ENCODE peak calls at places on chromosomes 11 and 22, in six cellular contexts. One of them, this sample, is unnamed. For H3K27me3, the result is how much of the 10 kb centered on the place peaks cover.

GRCh38 chr11:66915866-66916265 is 42.3 kb downstream of the PC start:
- DNase-seq in Panc1: no peak
- DNase-seq in adrenal gland: no peak
- DNase-seq in mammary epithelial cell: no peak
- DNase-seq in PC-9: no peak
- DNase-seq in gastrocnemius medialis: no peak
- DNase-seq in this sample: no peak

GRCh38 chr11:57633394-57634058 is 16.2 kb downstream of the YPEL4 start:
- DNase-seq in PC-9: peak
- DNase-seq in gastrocnemius medialis: no peak
- DNase-seq in adrenal gland: no peak
- DNase-seq in Panc1: no peak
- DNase-seq in mammary epithelial cell: no peak
- DNase-seq in this sample: no peak

GRCh38 chr22:45441158-45441557 is 27.7 kb downstream of the RIBC2 start:
- DNase-seq in mammary epithelial cell: peak
- DNase-seq in Panc1: peak
- DNase-seq in PC-9: peak
- DNase-seq in adrenal gland: peak
- DNase-seq in gastrocnemius medialis: peak
- DNase-seq in this sample: no peak

GRCh38 chr11:24587655-24588054 is 90.8 kb downstream of the LUZP2 start:
- DNase-seq in Panc1: no peak
- DNase-seq in PC-9: no peak
- DNase-seq in adrenal gland: no peak
- DNase-seq in mammary epithelial cell: no peak
- DNase-seq in gastrocnemius medialis: no peak
- DNase-seq in this sample: no peak

GRCh38 chr22:24474221-24474620 is 20.9 kb upstream of the UPB1 start:
- DNase-seq in gastrocnemius medialis: no peak
- DNase-seq in adrenal gland: no peak
- DNase-seq in PC-9: peak
- DNase-seq in mammary epithelial cell: peak
- DNase-seq in Panc1: no peak
- DNase-seq in this sample: no peak

GRCh38 chr11:34606326-34607120 is 14.4 kb upstream of the EHF start:
- DNase-seq in gastrocnemius medialis: no peak
- DNase-seq in adrenal gland: no peak
- DNase-seq in Panc1: no peak
- DNase-seq in mammary epithelial cell: no peak
- DNase-seq in PC-9: no peak
- DNase-seq in this sample: no peak

GRCh38 chr11:70192666-70193410 is 10.3 kb upstream of the FADD start:
- DNase-seq in PC-9: no peak
- DNase-seq in gastrocnemius medialis: peak
- DNase-seq in adrenal gland: no peak
- DNase-seq in Panc1: no peak
- DNase-seq in mammary epithelial cell: no peak
- DNase-seq in this sample: no peak

GRCh38 chr22:50473088-50473487 is 1.7 kb downstream of the SBF1 start:
- DNase-seq in gastrocnemius medialis: no peak
- DNase-seq in Panc1: peak
- DNase-seq in mammary epithelial cell: no peak
- DNase-seq in adrenal gland: no peak
- DNase-seq in PC-9: no peak
- DNase-seq in this sample: no peak

GRCh38 chr22:23179381-23180294 is 671 bp upstream of the BCR start:
- DNase-seq in mammary epithelial cell: peak
- DNase-seq in Panc1: no peak
- DNase-seq in gastrocnemius medialis: no peak
- DNase-seq in PC-9: no peak
- DNase-seq in adrenal gland: peak
- DNase-seq in this sample: no peak

GRCh38 chr11:80330302-80330701 is 889.5 kb upstream of the TENM4 start:
- DNase-seq in adrenal gland: peak
- DNase-seq in Panc1: no peak
- DNase-seq in PC-9: no peak
- DNase-seq in gastrocnemius medialis: no peak
- DNase-seq in mammary epithelial cell: peak
- DNase-seq in this sample: no peak

GRCh38 chr11:119773016-119773415 is 44.0 kb upstream of the NECTIN1 start:
- DNase-seq in adrenal gland: no peak
- DNase-seq in mammary epithelial cell: no peak
- DNase-seq in gastrocnemius medialis: no peak
- DNase-seq in Panc1: no peak
- DNase-seq in PC-9: no peak
- DNase-seq in this sample: no peak

GRCh38 chr11:130979386-130979972 is 63.2 kb upstream of the SNX19 start:
- DNase-seq in Panc1: no peak
- DNase-seq in gastrocnemius medialis: no peak
- DNase-seq in PC-9: no peak
- DNase-seq in mammary epithelial cell: peak
- DNase-seq in adrenal gland: no peak
- DNase-seq in this sample: no peak

GRCh38 chr11:26467506-26467905 is 104.6 kb downstream of the MUC15 start:
- DNase-seq in mammary epithelial cell: no peak
- DNase-seq in adrenal gland: no peak
- DNase-seq in gastrocnemius medialis: no peak
- DNase-seq in PC-9: no peak
- DNase-seq in Panc1: no peak
- DNase-seq in this sample: no peak

GRCh38 chr22:41254230-41254629 is 13.5 kb upstream of the CHADL start:
- DNase-seq in mammary epithelial cell: no peak
- DNase-seq in Panc1: no peak
- DNase-seq in PC-9: no peak
- DNase-seq in adrenal gland: no peak
- DNase-seq in gastrocnemius medialis: no peak
- DNase-seq in this sample: no peak

GRCh38 chr11:1829039-1829820 is 5.6 kb upstream of the SYT8 start:
- DNase-seq in adrenal gland: no peak
- DNase-seq in mammary epithelial cell: peak
- DNase-seq in gastrocnemius medialis: no peak
- DNase-seq in PC-9: peak
- DNase-seq in Panc1: no peak
- DNase-seq in this sample: no peak

GRCh38 chr11:1171985-1172728 is 14.4 kb downstream of the MUC5AC start:
- DNase-seq in Panc1: no peak
- DNase-seq in gastrocnemius medialis: no peak
- DNase-seq in mammary epithelial cell: no peak
- DNase-seq in adrenal gland: no peak
- DNase-seq in PC-9: no peak
- DNase-seq in this sample: no peak

GRCh38 chr11:125370561-125371389 is 125.3 kb downstream of the FEZ1 start:
- DNase-seq in adrenal gland: no peak
- DNase-seq in gastrocnemius medialis: no peak
- DNase-seq in PC-9: no peak
- DNase-seq in mammary epithelial cell: no peak
- DNase-seq in Panc1: no peak
- DNase-seq in this sample: no peak

GRCh38 chr11:6703247-6704063 is 20.3 kb upstream of the MRPL17 start:
- DNase-seq in mammary epithelial cell: peak
- DNase-seq in adrenal gland: peak
- DNase-seq in Panc1: no peak
- DNase-seq in PC-9: peak
- DNase-seq in gastrocnemius medialis: peak
- DNase-seq in this sample: no peak

GRCh38 chr11:64792482-64792881 is 10.5 kb downstream of the MAP4K2 start:
- DNase-seq in Panc1: no peak
- DNase-seq in gastrocnemius medialis: no peak
- DNase-seq in adrenal gland: no peak
- DNase-seq in mammary epithelial cell: no peak
- DNase-seq in PC-9: no peak
- DNase-seq in this sample: no peak

GRCh38 chr11:95364324-95365295 is 133.6 kb upstream of the SESN3 start:
- DNase-seq in PC-9: no peak
- DNase-seq in mammary epithelial cell: peak
- DNase-seq in adrenal gland: no peak
- DNase-seq in gastrocnemius medialis: no peak
- DNase-seq in Panc1: no peak
- DNase-seq in this sample: no peak

GRCh38 chr11:63813563-63814382 is 517 bp downstream of the SPINDOC start:
- DNase-seq in Panc1: no peak
- DNase-seq in gastrocnemius medialis: no peak
- DNase-seq in PC-9: peak
- DNase-seq in adrenal gland: peak
- DNase-seq in mammary epithelial cell: peak
- DNase-seq in this sample: no peak

GRCh38 chr11:60954421-60954820 is 2.4 kb upstream of the SLC15A3 start:
- DNase-seq in PC-9: no peak
- DNase-seq in gastrocnemius medialis: no peak
- DNase-seq in mammary epithelial cell: no peak
- DNase-seq in Panc1: no peak
- DNase-seq in adrenal gland: no peak
- DNase-seq in this sample: peak

GRCh38 chr11:6943131-6943530 is 16.9 kb downstream of the ZNF215 start:
- DNase-seq in PC-9: no peak
- DNase-seq in Panc1: no peak
- DNase-seq in gastrocnemius medialis: no peak
- DNase-seq in mammary epithelial cell: no peak
- DNase-seq in adrenal gland: no peak
- DNase-seq in this sample: no peak

GRCh38 chr11:2944953-2945756 is 15.9 kb upstream of the PHLDA2 start:
- DNase-seq in mammary epithelial cell: peak
- DNase-seq in gastrocnemius medialis: peak
- DNase-seq in adrenal gland: peak
- DNase-seq in Panc1: no peak
- DNase-seq in PC-9: no peak
- DNase-seq in this sample: peak

DNA sequence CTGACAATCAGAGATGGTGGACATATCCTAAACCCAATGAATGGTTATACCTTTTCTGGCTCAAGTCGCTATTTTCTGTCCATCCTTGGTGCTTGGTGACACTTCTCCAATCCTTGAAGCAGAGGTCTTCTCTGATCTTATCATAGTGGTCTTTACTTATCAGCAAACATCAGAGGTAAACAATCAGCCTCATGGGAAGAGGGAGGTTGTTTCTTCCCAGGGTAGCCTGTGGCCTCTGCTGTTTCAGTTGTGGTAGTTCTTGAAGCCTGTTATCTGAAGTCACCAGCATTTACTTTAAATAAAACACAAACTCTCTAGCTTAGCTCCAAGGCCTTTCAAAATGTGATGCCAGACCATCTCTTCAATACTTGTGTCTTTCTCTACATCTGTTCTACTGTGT is 66.7 kb downstream of the RRM1 start:
- DNase-seq in adrenal gland: no peak
- DNase-seq in PC-9: no peak
- DNase-seq in gastrocnemius medialis: no peak
- DNase-seq in Panc1: no peak
- DNase-seq in mammary epithelial cell: no peak
- DNase-seq in this sample: no peak
- H3K27me3 ChIP-seq in adrenal gland: under half
- H3K27me3 ChIP-seq in PC-9: under half
- H3K27me3 ChIP-seq in gastrocnemius medialis: under half
- H3K27me3 ChIP-seq in Panc1: under half
- H3K27me3 ChIP-seq in mammary epithelial cell: under half
- H3K27me3 ChIP-seq in this sample: under half

GRCh38 chr11:11480951-11481350 is 127.9 kb upstream of the CSNK2A3 start:
- DNase-seq in mammary epithelial cell: no peak
- DNase-seq in adrenal gland: no peak
- DNase-seq in Panc1: no peak
- DNase-seq in gastrocnemius medialis: no peak
- DNase-seq in PC-9: no peak
- DNase-seq in this sample: no peak
- H3K4me3 ChIP-seq in mammary epithelial cell: no peak
- H3K4me3 ChIP-seq in adrenal gland: no peak
- H3K4me3 ChIP-seq in Panc1: no peak
- H3K4me3 ChIP-seq in gastrocnemius medialis: no peak
- H3K4me3 ChIP-seq in PC-9: no peak
- H3K4me3 ChIP-seq in this sample: no peak

GRCh38 chr22:20015187-20015625 is 1.4 kb downstream of the ARVCF start:
- DNase-seq in mammary epithelial cell: no peak
- DNase-seq in PC-9: no peak
- DNase-seq in gastrocnemius medialis: peak
- DNase-seq in adrenal gland: no peak
- DNase-seq in Panc1: no peak
- DNase-seq in this sample: no peak

GRCh38 chr22:20015971-20016733 is 471 bp downstream of the ARVCF start:
- DNase-seq in Panc1: no peak
- DNase-seq in adrenal gland: no peak
- DNase-seq in mammary epithelial cell: no peak
- DNase-seq in gastrocnemius medialis: no peak
- DNase-seq in PC-9: no peak
- DNase-seq in this sample: no peak

GRCh38 chr22:20013382-20013871 is 3.2 kb downstream of the ARVCF start:
- DNase-seq in adrenal gland: peak
- DNase-seq in PC-9: no peak
- DNase-seq in Panc1: no peak
- DNase-seq in gastrocnemius medialis: peak
- DNase-seq in mammary epithelial cell: no peak
- DNase-seq in this sample: no peak

GRCh38 chr22:20012741-20013331 is 3.8 kb downstream of the ARVCF start:
- DNase-seq in mammary epithelial cell: no peak
- DNase-seq in gastrocnemius medialis: no peak
- DNase-seq in PC-9: no peak
- DNase-seq in Panc1: no peak
- DNase-seq in adrenal gland: no peak
- DNase-seq in this sample: no peak

DNA sequence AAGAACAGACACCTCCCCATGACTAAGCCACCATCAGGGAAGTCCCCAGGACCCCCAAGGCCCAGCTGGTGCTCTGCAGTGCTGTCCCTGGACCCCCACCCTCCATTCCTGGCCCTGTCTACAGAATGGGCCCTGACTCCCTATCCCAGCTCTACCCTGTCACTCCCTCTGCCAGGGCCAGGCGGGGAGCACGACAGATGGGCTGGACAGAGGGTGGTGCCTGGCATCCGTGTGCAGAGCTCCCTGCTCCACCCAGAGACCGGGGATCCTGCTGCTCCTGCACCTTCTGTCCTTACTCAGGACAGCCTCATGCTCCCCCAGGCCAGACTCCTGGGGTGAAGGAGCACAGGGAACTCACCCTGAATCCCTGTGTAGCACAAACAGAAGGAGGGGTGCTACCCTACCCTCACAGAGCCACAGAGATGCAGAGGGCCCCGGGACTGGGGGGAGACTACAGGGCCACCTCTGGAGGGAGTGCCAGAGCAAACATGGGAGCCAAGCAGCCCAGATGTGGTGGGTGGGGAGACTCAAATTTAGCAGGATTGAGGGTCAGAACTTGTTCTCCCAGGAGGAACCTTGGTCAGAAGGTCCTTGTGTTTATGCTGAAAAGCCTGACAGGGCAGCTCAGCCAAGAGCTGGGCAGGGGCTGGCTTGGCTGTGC is 2.0 kb downstream of the ARVCF start:
- DNase-seq in adrenal gland: no peak
- DNase-seq in mammary epithelial cell: no peak
- DNase-seq in Panc1: no peak
- DNase-seq in gastrocnemius medialis: no peak
- DNase-seq in PC-9: no peak
- DNase-seq in this sample: no peak
- H3K27me3 ChIP-seq in adrenal gland: under half
- H3K27me3 ChIP-seq in mammary epithelial cell: under half
- H3K27me3 ChIP-seq in Panc1: under half
- H3K27me3 ChIP-seq in gastrocnemius medialis: under half
- H3K27me3 ChIP-seq in PC-9: under half
- H3K27me3 ChIP-seq in this sample: under half

GRCh38 chr11:9669954-9670353 is 6.1 kb downstream of the SWAP70 start:
- DNase-seq in PC-9: no peak
- DNase-seq in gastrocnemius medialis: no peak
- DNase-seq in mammary epithelial cell: no peak
- DNase-seq in Panc1: no peak
- DNase-seq in adrenal gland: no peak
- DNase-seq in this sample: no peak
- H3K4me3 ChIP-seq in PC-9: no peak
- H3K4me3 ChIP-seq in gastrocnemius medialis: no peak
- H3K4me3 ChIP-seq in mammary epithelial cell: no peak
- H3K4me3 ChIP-seq in Panc1: no peak
- H3K4me3 ChIP-seq in adrenal gland: no peak
- H3K4me3 ChIP-seq in this sample: no peak